ENCODE peak calls at places on chromosomes 11 and 22, in eight cellular contexts. A is mammary epithelial cell; L is breast epithelium; U is CD8-positive, alpha-beta T cell; V is GM12878; N is adrenal gland; G is Panc1; K is kidney. H is an unnamed sample. For H3K4me1, the result is how much of the 10 kb centered on the place peaks cover.

GRCh38 chr11:118157186-118157895 is 4.7 kb upstream of the SCN4B start:
- DNase-seq in N (no peak), G (no peak), L (no peak), K (no peak), U (no peak), A (no peak), V (no peak), H (no peak)

GRCh38 chr11:64675417-64676252 is 47.4 kb downstream of the NRXN2 start:
- DNase-seq in U (no peak), V (no peak), A (peak), G (no peak), L (no peak), K (peak), N (peak), H (peak)

GRCh38 chr11:87878373-87878779 is 296.9 kb downstream of the RAB38 start:
- DNase-seq in K (no peak), V (no peak), G (peak), U (no peak), L (no peak), A (peak), N (peak), H (peak)

GRCh38 chr11:102220728-102221467 is 96.4 kb upstream of the BIRC3 start:
- DNase-seq in N (no peak), K (no peak), V (no peak), L (no peak), G (no peak), A (peak), U (no peak), H (peak)

GRCh38 chr11:5580577-5580976 is at the start of gene OR52B6:
- DNase-seq in A (no peak), V (no peak), G (no peak), N (no peak), U (no peak), K (no peak), L (no peak), H (no peak)

GRCh38 chr11:69496202-69496557 is 14.7 kb downstream of the LINC01488 start:
- DNase-seq in U (no peak), N (no peak), K (no peak), G (no peak), A (no peak), L (no peak), V (no peak), H (no peak)

GRCh38 chr22:17446704-17447103 is 77.4 kb downstream of the CECR2 start:
- DNase-seq in G (no peak), A (no peak), L (no peak), K (no peak), V (no peak), N (no peak), U (no peak), H (no peak)

GRCh38 chr22:21073023-21073422 is 27.3 kb downstream of the LRRC74B start:
- DNase-seq in N (no peak), G (no peak), U (no peak), K (no peak), L (no peak), V (no peak), A (no peak), H (peak)

GRCh38 chr22:23178512-23179254 is 1.6 kb upstream of the BCR start:
- DNase-seq in L (no peak), G (peak), V (no peak), U (peak), A (peak), K (peak), N (peak), H (no peak)

GRCh38 chr22:20433191-20433590 is 4.4 kb downstream of the SCARF2 start:
- DNase-seq in U (no peak), G (no peak), V (no peak), K (peak), N (no peak), A (no peak), L (no peak), H (no peak)

GRCh38 chr22:44724859-44725258 is 22.9 kb downstream of the PRR5 start:
- DNase-seq in K (peak), A (no peak), V (no peak), L (no peak), G (no peak), N (no peak), U (no peak), H (no peak)

GRCh38 chr11:93704237-93704636 is 37.1 kb downstream of the TAF1D start:
- DNase-seq in N (no peak), A (no peak), K (no peak), U (no peak), L (no peak), V (no peak), G (no peak), H (no peak)

GRCh38 chr22:49960967-49961600 is 512 bp downstream of the PIM3 start:
- DNase-seq in N (peak), L (peak), V (no peak), K (peak), A (peak), U (peak), G (no peak), H (peak)

GRCh38 chr11:118211006-118211405 is 13.8 kb downstream of the JAML start:
- DNase-seq in K (no peak), L (peak), G (no peak), U (no peak), N (no peak), V (no peak), A (peak), H (no peak)

GRCh38 chr11:15159085-15159484 is 44.4 kb downstream of the INSC start:
- DNase-seq in L (no peak), K (no peak), G (peak), U (no peak), A (peak), V (no peak), N (no peak), H (peak)

GRCh38 chr11:61041755-61042518 is 60.4 kb upstream of the CD5 start:
- DNase-seq in L (no peak), V (no peak), U (peak), K (peak), G (no peak), N (no peak), A (no peak), H (no peak)

GRCh38 chr11:17403977-17404759 is 15.7 kb upstream of the KCNJ11 start:
- DNase-seq in L (no peak), V (no peak), K (peak), U (no peak), A (peak), N (no peak), G (no peak), H (no peak)

GRCh38 chr11:35554491-35555237 is 29.2 kb upstream of the PAMR1 start:
- DNase-seq in N (no peak), A (no peak), U (no peak), V (no peak), L (no peak), G (no peak), K (no peak), H (no peak)
- H3K27ac ChIP-seq in N (no peak), A (no peak), U (no peak), V (no peak), L (no peak), G (no peak), K (no peak), H (no peak)

DNA sequence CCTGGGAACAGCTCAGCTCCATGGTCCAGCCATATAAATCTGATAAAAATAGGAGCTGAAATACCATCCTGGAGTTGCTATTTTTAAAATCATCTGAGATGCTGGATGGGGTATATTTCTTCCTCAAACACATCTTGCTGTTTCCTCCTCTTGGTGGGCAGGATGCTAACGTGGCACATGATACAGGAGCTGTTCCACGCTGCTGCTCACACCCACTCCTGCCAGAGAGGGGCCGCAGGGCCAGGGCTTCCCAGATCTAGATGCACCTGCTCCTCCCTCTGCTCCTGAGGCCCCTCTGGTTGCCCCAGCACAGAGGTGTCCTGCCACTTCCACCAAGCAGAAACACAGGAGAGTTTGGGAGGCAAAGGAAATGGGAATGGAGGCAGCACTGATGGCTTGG is 3.3 kb upstream of the ST3GAL4 start:
- DNase-seq in N (no peak), A (no peak), L (no peak), G (no peak), V (no peak), U (no peak), K (peak), H (no peak)
- H3K4me1 ChIP-seq in N (half or more), A (under half), L (under half), G (under half), V (under half), U (under half), K (under half), H (under half)

GRCh38 chr11:20089796-20090653 is 70.2 kb downstream of the DBX1 start:
- DNase-seq in A (no peak), U (no peak), G (no peak), K (no peak), V (no peak), N (peak), L (no peak), H (no peak)

GRCh38 chr11:20090654-20091374 is 69.5 kb downstream of the DBX1 start:
- DNase-seq in N (no peak), G (no peak), L (no peak), K (no peak), A (no peak), V (no peak), U (no peak), H (no peak)

GRCh38 chr11:20097319-20098221 is 62.7 kb downstream of the DBX1 start:
- DNase-seq in K (no peak), G (no peak), L (no peak), N (no peak), V (no peak), A (peak), U (no peak), H (no peak)

GRCh38 chr11:20095189-20095588 is 65.1 kb downstream of the DBX1 start:
- DNase-seq in A (no peak), G (no peak), V (no peak), U (no peak), K (no peak), N (no peak), L (no peak), H (no peak)

GRCh38 chr11:20093775-20094174 is 66.5 kb downstream of the DBX1 start:
- DNase-seq in U (no peak), V (no peak), K (no peak), G (no peak), N (no peak), L (no peak), A (no peak), H (no peak)
- TF ChIP-seq CTCF in U (no peak), V (no peak), K (no peak), G (no peak), N (no peak), L (no peak), A (no peak), H (no peak)

GRCh38 chr11:76911415-76911808 is 50.7 kb downstream of the ACER3 start:
- DNase-seq in K (no peak), V (no peak), U (no peak), L (no peak), G (no peak), A (no peak), N (no peak), H (no peak)

GRCh38 chr11:76916712-76917111 is 56.0 kb downstream of the ACER3 start:
- DNase-seq in V (no peak), K (no peak), A (no peak), L (no peak), N (no peak), U (no peak), G (no peak), H (no peak)

DNA sequence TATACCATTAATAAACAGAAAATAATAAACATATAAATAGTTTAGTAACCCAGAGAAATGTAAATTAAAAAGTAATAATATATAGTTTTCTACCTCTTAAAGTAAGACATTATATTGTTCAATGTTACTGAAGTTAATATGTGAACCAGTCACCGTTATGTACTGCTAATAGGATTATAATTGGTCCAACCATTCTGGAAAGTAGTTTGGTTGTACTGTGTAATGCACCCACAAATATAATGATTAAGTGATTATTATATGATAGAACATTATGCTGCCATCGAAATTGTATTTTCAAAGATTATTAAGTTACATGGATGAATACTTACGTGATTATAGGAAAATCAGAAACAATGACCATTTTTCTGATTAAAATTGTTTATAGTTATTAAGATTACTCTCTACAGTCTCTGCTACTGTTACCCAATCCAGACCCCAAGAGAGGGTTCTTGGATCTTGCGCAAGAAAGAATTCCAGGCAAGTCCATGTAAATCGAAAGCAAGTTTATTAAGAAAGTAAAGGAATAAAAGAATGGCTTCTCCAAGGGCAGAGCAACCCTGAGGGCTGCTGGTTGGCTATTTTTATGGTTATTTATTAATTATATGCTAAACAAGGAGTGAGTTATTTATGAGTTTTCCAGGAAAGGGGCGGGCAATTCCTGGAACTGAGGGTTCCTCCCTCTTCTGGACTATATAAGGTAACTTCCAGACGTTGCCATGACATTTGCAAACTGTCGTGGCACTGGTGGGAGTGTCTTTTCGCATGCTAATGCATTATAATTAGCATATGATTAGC is 50.1 kb downstream of the ACER3 start:
- DNase-seq in U (no peak), N (peak), V (no peak), K (peak), L (no peak), A (no peak), G (no peak), H (no peak)
- H3K27ac ChIP-seq in U (no peak), N (no peak), V (no peak), K (peak), L (peak), A (no peak), G (no peak), H (no peak)

GRCh38 chr11:26112190-26112715 is 219.7 kb upstream of the ANO3 start:
- DNase-seq in G (no peak), V (no peak), A (no peak), L (no peak), U (no peak), K (no peak), N (no peak), H (no peak)
- H3K4me1 ChIP-seq in G (under half), V (under half), A (under half), L (under half), U (under half), K (under half), N (under half), H (under half)

GRCh38 chr11:128022007-128022368 is 565.4 kb downstream of the ETS1 start:
- DNase-seq in A (peak), U (no peak), N (no peak), G (no peak), K (no peak), V (no peak), L (no peak), H (peak)
- TF ChIP-seq CTCF in A (no peak), U (no peak), N (no peak), G (peak), K (no peak), V (no peak), L (no peak), H (no peak)

GRCh38 chr11:57645716-57646085 is 4.0 kb downstream of the YPEL4 start:
- DNase-seq in N (no peak), V (no peak), U (no peak), L (no peak), G (no peak), K (no peak), A (no peak), H (no peak)
- H3K27ac ChIP-seq in N (no peak), V (no peak), U (no peak), L (peak), G (no peak), K (no peak), A (no peak), H (no peak)